ENCODE peak calls at places on chromosome 1, in seven cellular contexts. Z, K, H, R, A, X and I are unnamed samples.
A peak's percentile ranks its signal among the peaks of the same experiment; 100 is the strongest.

GRCh38 chr1:231382426-231382825 is 39.7 kb downstream of the EGLN1 start:
- DNase-seq in Z (no peak), K (no peak), H (no peak), R (no peak), A (no peak), X (no peak), I (no peak)

GRCh38 chr1:118783095-118783758 is 204.9 kb downstream of the TBX15 start:
- DNase-seq in Z (no peak), K (no peak), H (no peak), R (no peak), A (no peak), X (no peak), I (no peak)

GRCh38 chr1:184461321-184461720 is 74.5 kb downstream of the C1orf21 start:
- DNase-seq in Z (no peak), K (no peak), H (no peak), R (no peak), A (no peak), X (no peak), I (no peak)

GRCh38 chr1:201774224-201774982 is 54.6 kb upstream of the IPO9 start:
- DNase-seq in Z (peak; percentile 75), K (no peak), H (no peak), R (no peak), A (no peak), X (no peak), I (no peak)

GRCh38 chr1:11929849-11930248 is 3.6 kb upstream of the KIAA2013 start:
- DNase-seq in Z (peak; percentile 62), K (no peak), H (peak; percentile 76), R (peak; percentile 76), A (no peak), X (no peak), I (peak; percentile 70)

GRCh38 chr1:202733251-202733650 is 23.0 kb upstream of the SYT2 start:
- DNase-seq in Z (no peak), K (no peak), H (no peak), R (no peak), A (no peak), X (no peak), I (no peak)

GRCh38 chr1:9843576-9843945 is 19.8 kb upstream of the CLSTN1 start:
- DNase-seq in Z (no peak), K (no peak), H (no peak), R (no peak), A (peak; percentile 44), X (no peak), I (no peak)

GRCh38 chr1:16122361-16122881 is 33.4 kb downstream of the EPHA2 start:
- DNase-seq in Z (peak; percentile 58), K (no peak), H (no peak), R (no peak), A (peak; percentile 78), X (no peak), I (no peak)

GRCh38 chr1:10122926-10123325 is 87.4 kb upstream of the KIF1B start:
- DNase-seq in Z (peak; percentile 2), K (no peak), H (no peak), R (no peak), A (no peak), X (peak; percentile 41), I (no peak)

GRCh38 chr1:78370356-78370755 is 120.4 kb upstream of the PTGFR start:
- DNase-seq in Z (peak; percentile 91), K (no peak), H (no peak), R (no peak), A (no peak), X (peak; percentile 11), I (no peak)

GRCh38 chr1:178594133-178594532 is 81.2 kb downstream of the TEX35 start:
- DNase-seq in Z (no peak), K (no peak), H (peak; percentile 21), R (no peak), A (no peak), X (no peak), I (no peak)

GRCh38 chr1:101026394-101026788 is 807 bp upstream of the DPH5 start:
- DNase-seq in Z (no peak), K (no peak), H (no peak), R (no peak), A (no peak), X (no peak), I (no peak)

GRCh38 chr1:64304744-64305143 is 101.3 kb downstream of the UBE2U start:
- DNase-seq in Z (no peak), K (no peak), H (no peak), R (no peak), A (no peak), X (no peak), I (no peak)

GRCh38 chr1:24905355-24905978 is 24.6 kb downstream of the RUNX3 start:
- DNase-seq in Z (no peak), K (no peak), H (no peak), R (no peak), A (peak; percentile 43), X (no peak), I (no peak)

GRCh38 chr1:22122273-22123070 is 20.4 kb downstream of the WNT4 start:
- DNase-seq in Z (no peak), K (no peak), H (no peak), R (no peak), A (no peak), X (no peak), I (no peak)

GRCh38 chr1:6490181-6491075 is 1.0 kb downstream of the PLEKHG5 start:
- DNase-seq in Z (peak; percentile 64), K (peak; percentile 74), H (peak; percentile 54), R (peak; percentile 92), A (peak; percentile 96), X (peak; percentile 32), I (peak; percentile 80)

GRCh38 chr1:219277304-219277840 is 103.7 kb downstream of the LYPLAL1 start:
- DNase-seq in Z (no peak), K (no peak), H (no peak), R (no peak), A (no peak), X (no peak), I (no peak)

DNA sequence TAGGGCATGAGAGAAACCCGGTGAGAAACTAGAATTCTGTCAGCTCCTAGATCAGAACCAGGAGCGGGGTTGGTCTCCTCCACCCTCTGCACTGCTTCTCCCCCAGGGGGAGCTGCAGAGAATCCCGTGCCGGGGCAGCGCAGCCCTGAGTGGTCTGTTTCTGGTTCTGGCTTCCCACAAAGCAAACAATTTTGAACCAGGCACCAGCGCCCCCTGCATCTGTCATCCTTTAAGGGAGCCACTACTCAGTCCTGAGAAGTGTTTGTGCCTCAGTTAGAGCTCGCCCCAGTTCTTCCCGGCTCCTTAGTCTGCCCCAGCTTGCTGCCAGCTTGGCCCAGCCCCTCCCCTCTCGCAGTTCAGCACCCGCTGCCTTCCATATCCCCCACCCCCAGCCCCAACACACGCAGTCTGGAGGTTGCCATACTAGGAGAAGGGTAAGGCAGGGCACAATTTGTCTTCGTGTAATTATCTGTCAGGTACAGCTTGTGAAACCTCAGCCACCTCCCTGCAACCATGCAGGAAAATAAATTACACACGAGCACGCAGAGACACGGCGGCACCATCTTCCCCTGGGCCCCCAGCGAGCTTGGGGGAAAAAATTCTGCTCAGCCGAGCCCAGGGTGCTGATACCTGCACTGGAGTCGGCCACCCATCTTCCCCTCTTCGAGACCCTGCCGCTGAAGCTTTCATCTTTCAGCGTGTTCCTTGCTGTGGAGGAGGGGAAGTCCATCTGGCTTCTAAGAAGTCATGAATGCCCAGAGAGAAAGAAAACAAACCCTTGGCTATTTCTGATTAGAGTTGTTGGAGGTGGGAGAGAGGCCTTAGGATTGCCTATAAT is 62.6 kb upstream of the CD1D start:
- DNase-seq in Z (peak; percentile 63), K (peak; percentile 34), H (no peak), R (peak; percentile 77), A (peak; percentile 93), X (no peak), I (peak; percentile 64)
- TF ChIP-seq CTCF in Z (peak; percentile 66), K (peak; percentile 61), H (peak; percentile 31), R (peak; percentile 87), A (peak; percentile 82), X (peak; percentile 80), I (peak; percentile 36)

DNA sequence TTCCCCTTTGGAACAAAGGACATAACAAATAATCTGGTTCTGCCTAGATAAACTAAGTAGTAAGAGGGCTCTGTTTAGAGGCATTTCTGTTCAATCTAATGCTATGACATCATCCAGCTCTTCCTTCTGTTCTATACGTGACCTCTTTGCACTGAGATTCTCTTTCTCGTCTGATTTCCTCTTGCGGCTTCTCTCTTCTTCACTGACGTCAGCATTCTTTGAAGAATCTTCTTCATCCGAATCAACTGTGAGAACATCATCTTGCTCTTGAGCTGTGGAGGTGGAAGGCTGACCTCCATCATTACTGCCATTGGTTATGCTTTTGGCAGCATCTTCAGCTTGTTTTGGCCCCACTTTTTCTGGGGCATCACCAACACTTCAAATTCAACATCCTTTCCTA is 130.4 kb downstream of the HS2ST1 start:
- DNase-seq in Z (no peak), K (no peak), H (no peak), R (peak; percentile 59), A (no peak), X (no peak), I (no peak)
- TF ChIP-seq CTCF in Z (no peak), K (no peak), H (no peak), R (no peak), A (no peak), X (no peak), I (no peak)

GRCh38 chr1:92484472-92485373 is 2.0 kb downstream of the GFI1 start:
- DNase-seq in Z (no peak), K (peak; percentile 35), H (peak; percentile 13), R (peak; percentile 24), A (peak; percentile 86), X (no peak), I (peak; percentile 78)
- TF ChIP-seq CTCF in Z (no peak), K (peak; percentile 36), H (no peak), R (no peak), A (peak; percentile 57), X (no peak), I (no peak)

GRCh38 chr1:211828584-211829342 is 1.8 kb downstream of the LPGAT1 start:
- DNase-seq in Z (no peak), K (no peak), H (no peak), R (no peak), A (no peak), X (no peak), I (no peak)

GRCh38 chr1:211830330-211831142 is at the start of gene LPGAT1:
- DNase-seq in Z (peak; percentile 31), K (peak; percentile 74), H (peak; percentile 81), R (peak; percentile 81), A (peak; percentile 92), X (no peak), I (peak; percentile 92)

GRCh38 chr1:211831558-211832323 is 1.2 kb upstream of the LPGAT1 start:
- DNase-seq in Z (no peak), K (no peak), H (no peak), R (peak; percentile 59), A (peak; percentile 49), X (no peak), I (no peak)

GRCh38 chr1:211830055-211830329 is 571 bp downstream of the LPGAT1 start:
- DNase-seq in Z (no peak), K (peak; percentile 24), H (no peak), R (peak; percentile 40), A (no peak), X (no peak), I (no peak)

DNA sequence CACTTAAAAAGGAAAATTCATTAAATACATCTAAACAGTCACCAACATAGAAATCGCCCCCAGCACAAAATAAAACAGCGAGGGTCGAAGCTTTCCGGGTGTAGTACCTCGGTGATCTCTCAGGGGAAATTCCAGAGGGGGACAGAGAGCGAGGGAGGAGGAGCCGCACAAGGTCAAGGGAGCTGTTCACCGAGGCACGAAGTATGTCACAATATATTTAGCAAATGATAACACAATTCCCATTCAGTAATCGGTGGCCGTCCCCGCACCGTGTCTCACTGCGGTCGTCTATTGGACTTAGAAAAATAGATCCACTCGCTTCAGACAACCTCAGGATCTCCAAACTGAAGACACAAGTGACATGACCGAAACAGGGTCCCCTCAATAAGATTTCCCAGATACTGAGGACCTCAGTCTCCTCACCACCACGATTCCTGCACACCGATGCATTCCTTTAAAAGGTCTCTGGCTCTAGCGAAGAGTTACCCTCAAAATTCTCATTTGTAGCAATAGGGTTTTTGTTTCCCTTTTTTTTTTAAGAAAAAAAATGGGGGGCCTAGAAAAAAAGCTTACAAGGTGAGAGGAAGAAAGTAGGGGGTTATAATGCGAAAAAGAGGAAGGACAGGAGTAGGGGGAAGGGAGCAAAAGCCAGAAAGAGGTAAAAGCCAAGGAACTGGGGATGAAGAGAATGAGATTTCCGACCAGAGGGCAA is 1.1 kb downstream of the LPGAT1 start:
- DNase-seq in Z (no peak), K (peak; percentile 16), H (peak; percentile 23), R (no peak), A (peak; percentile 83), X (no peak), I (peak; percentile 37)
- TF ChIP-seq CTCF in Z (no peak), K (peak; percentile 48), H (no peak), R (no peak), A (peak; percentile 64), X (peak; percentile 19), I (no peak)